ENCODE peak calls at places on chromosome 16, in six cellular contexts. K is neural progenitor cell, D is tibial nerve, W is testis, A is HCT116, X is IMR-90. O is an unnamed sample.

GRCh38 chr16:75263963-75264445 is 12.6 kb upstream of the BCAR1 start:
- DNase-seq in X (no peak), K (no peak), D (no peak), W (peak; percentile 75), A (no peak), O (no peak)

GRCh38 chr16:74862743-74863244 is 88.2 kb upstream of the FA2H start:
- DNase-seq in W (no peak), D (no peak), X (peak; percentile 47), K (peak; percentile 64), A (peak; percentile 46), O (peak; percentile 78)

GRCh38 chr16:81630632-81631026 is 148.5 kb upstream of the PLCG2 start:
- DNase-seq in X (no peak), K (peak; percentile 93), A (no peak), W (no peak), D (no peak), O (no peak)

GRCh38 chr16:88651989-88652762 is 1.3 kb upstream of the CYBA start:
- DNase-seq in K (no peak), D (no peak), A (no peak), W (no peak), X (no peak), O (no peak)

GRCh38 chr16:57770361-57770760 is 31.9 kb downstream of the KIFC3 start:
- DNase-seq in W (no peak), D (no peak), K (no peak), A (no peak), X (no peak), O (no peak)

GRCh38 chr16:66272461-66272860 is 94.0 kb upstream of the CDH5 start:
- DNase-seq in K (no peak), X (no peak), D (no peak), W (no peak), A (no peak), O (no peak)

GRCh38 chr16:81627729-81628128 is 151.4 kb upstream of the PLCG2 start:
- DNase-seq in X (no peak), K (no peak), A (no peak), W (no peak), D (no peak), O (no peak)

GRCh38 chr16:8683640-8684039 is 9.2 kb downstream of the ABAT start:
- DNase-seq in D (no peak), K (no peak), X (no peak), A (no peak), W (no peak), O (no peak)

GRCh38 chr16:85168732-85169256 is 56.5 kb upstream of the CIBAR2 start:
- DNase-seq in K (peak; percentile 86), A (no peak), X (peak; percentile 52), W (peak; percentile 81), D (peak; percentile 60), O (peak; percentile 63)

GRCh38 chr16:4152267-4152666 is 36.0 kb upstream of the ADCY9 start:
- DNase-seq in K (no peak), W (no peak), X (no peak), A (no peak), D (no peak), O (no peak)

GRCh38 chr16:85393674-85394510 is 219.2 kb upstream of the GSE1 start:
- DNase-seq in A (no peak), K (peak; percentile 88), X (peak; percentile 40), W (peak; percentile 53), D (peak; percentile 31), O (peak; percentile 54)

GRCh38 chr16:81405702-81406113 is 38.9 kb upstream of the CMIP start:
- DNase-seq in K (no peak), A (peak; percentile 99), W (no peak), D (no peak), X (peak; percentile 92), O (peak; percentile 93)

GRCh38 chr16:79758615-79759346 is 158.2 kb upstream of the MAF start:
- DNase-seq in X (no peak), A (no peak), W (no peak), K (no peak), D (no peak), O (no peak)

GRCh38 chr16:64615647-64616280 is 506.1 kb downstream of the CDH11 start:
- DNase-seq in K (peak; percentile 78), X (peak; percentile 1), W (no peak), D (no peak), A (no peak), O (no peak)

GRCh38 chr16:57623251-57624043 is 5.0 kb upstream of the ADGRG1 start:
- DNase-seq in W (peak; percentile 95), K (peak; percentile 46), D (peak; percentile 49), A (peak; percentile 55), X (peak; percentile 52), O (no peak)

GRCh38 chr16:12318661-12319463 is 342.3 kb downstream of the SNX29 start:
- DNase-seq in X (peak; percentile 24), A (no peak), W (no peak), K (no peak), D (no peak), O (no peak)

GRCh38 chr16:15466886-15467781 is 32.7 kb downstream of the BMERB1 start:
- DNase-seq in K (no peak), A (no peak), X (no peak), D (no peak), W (no peak), O (no peak)

GRCh38 chr16:86224629-86225028 is 285.7 kb upstream of the FOXF1 start:
- DNase-seq in A (no peak), W (no peak), D (no peak), X (no peak), K (no peak), O (no peak)

GRCh38 chr16:74107795-74108610 is 188.6 kb upstream of the PSMD7 start:
- DNase-seq in X (peak; percentile 2), W (peak; percentile 41), D (no peak), A (peak; percentile 58), K (peak; percentile 71), O (peak; percentile 76)

GRCh38 chr16:48605518-48606110 is 4.4 kb downstream of the N4BP1 start:
- DNase-seq in W (no peak), A (no peak), K (no peak), D (no peak), X (no peak), O (no peak)

GRCh38 chr16:61791465-61791864 is 244.8 kb downstream of the CDH8 start:
- DNase-seq in X (no peak), W (no peak), A (no peak), K (no peak), D (no peak), O (no peak)

GRCh38 chr16:65789148-65789545 is 577.3 kb upstream of the CDH5 start:
- DNase-seq in W (no peak), A (no peak), D (no peak), K (no peak), X (no peak), O (no peak)

GRCh38 chr16:65660390-65660789 is 538.5 kb upstream of the CDH11 start:
- DNase-seq in A (no peak), D (no peak), K (no peak), X (peak; percentile 54), W (no peak), O (no peak)

GRCh38 chr16:66293207-66293735 is 73.2 kb upstream of the CDH5 start:
- DNase-seq in W (no peak), K (no peak), D (no peak), X (no peak), A (no peak), O (peak; percentile 25)

GRCh38 chr16:48409839-48410610 is 24.8 kb upstream of the SIAH1 start:
- DNase-seq in K (no peak), X (peak; percentile 96), W (peak; percentile 18), A (no peak), D (no peak), O (peak; percentile 81)

GRCh38 chr16:28580726-28581315 is 16.0 kb downstream of the SULT1A2 start:
- DNase-seq in W (no peak), K (no peak), A (no peak), D (no peak), X (no peak), O (no peak)
- H3K36me3 ChIP-seq in W (no peaks in the 10 kb centered on the region), K (no peaks in the 10 kb centered on the region), A (no peaks in the 10 kb centered on the region), D (no peaks in the 10 kb centered on the region), X (peaks cover 10% of the 10 kb centered on the region), O (no peaks in the 10 kb centered on the region)

GRCh38 chr16:63037761-63038562 is 1001.7 kb upstream of the CDH8 start:
- DNase-seq in K (no peak), W (no peak), A (no peak), D (no peak), X (no peak), O (no peak)

DNA sequence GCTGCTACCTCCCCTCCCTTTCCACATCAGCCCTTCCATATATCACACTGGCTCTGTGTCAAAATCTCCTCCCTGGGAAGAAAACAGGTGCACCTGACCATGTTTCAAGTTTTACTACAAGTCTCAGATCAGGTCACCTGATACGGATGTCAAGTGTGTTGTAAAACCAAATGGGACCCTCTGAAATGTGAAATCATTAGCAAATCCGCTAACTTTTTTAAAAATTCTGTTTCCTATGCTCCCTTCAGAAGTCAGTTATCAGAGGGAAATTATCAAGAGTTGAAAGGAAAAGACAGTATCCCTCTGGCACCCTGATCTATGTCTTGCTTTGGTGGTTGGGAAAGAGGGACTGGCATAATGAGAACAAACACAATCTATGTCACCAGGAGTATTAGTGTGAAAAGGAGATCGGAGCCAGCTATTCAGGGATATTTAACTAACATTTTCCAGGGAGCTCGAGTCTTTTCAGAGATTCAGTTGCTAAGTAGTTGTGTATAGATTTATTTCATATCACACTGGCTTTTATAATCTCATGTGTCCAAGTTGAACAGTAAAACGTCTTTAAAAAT is 1002.4 kb upstream of the CDH8 start:
- DNase-seq in A (no peak), D (no peak), K (no peak), W (no peak), X (no peak), O (no peak)
- H3K9me3 ChIP-seq in A (no peaks in the 10 kb centered on the region), D (no peaks in the 10 kb centered on the region), K (no peaks in the 10 kb centered on the region), W (no peaks in the 10 kb centered on the region), X (peaks cover 7% of the 10 kb centered on the region), O (no peaks in the 10 kb centered on the region)

DNA sequence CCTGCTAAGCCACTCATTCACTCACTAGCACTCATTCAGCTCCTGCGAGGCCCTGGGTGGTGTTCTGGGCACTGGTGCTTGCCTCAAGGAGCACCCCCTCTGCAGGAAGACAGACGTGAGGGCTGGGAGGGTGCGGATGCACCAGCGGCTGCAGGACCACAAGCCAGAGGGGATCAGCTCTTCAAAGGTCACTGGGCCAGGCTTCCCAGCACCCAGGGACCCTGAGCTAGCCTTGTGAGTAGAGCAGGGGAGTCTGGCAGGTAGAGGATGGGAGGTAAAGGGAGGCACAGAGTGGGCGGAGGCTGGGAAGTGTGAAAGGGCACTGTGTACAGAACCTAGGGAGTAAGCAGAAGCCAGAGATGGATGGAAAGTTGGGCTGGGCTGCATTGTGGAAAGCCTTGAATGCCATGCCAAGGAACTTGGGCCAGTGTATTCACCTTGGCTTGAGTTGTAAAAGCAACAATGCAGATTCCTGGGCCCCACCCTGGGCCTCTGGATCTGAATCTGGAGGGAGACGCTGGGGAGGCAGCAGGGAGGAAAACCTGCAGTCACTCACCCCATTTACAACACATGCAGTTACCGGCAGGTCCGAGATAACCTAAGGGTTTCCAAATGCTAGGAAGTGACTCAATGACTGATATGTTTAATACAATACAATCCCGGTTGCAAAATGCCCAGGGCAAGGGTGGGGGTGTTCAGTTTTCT is 1.7 kb downstream of the IL4R start:
- DNase-seq in A (peak; percentile 43), W (no peak), D (no peak), K (peak; percentile 43), X (peak; percentile 65), O (peak; percentile 50)
- TF ChIP-seq CTCF in A (no peak), W (no peak), D (no peak), K (no peak), X (no peak), O (no peak)

GRCh38 chr16:30603945-30604315 is 6.3 kb downstream of the ZNF689 start:
- DNase-seq in X (no peak), D (no peak), A (no peak), K (no peak), W (no peak), O (no peak)
- H3K36me3 ChIP-seq in X (peaks cover 25% of the 10 kb centered on the region), D (peaks cover 13% of the 10 kb centered on the region), A (peaks cover 12% of the 10 kb centered on the region), K (no peaks in the 10 kb centered on the region), W (no peaks in the 10 kb centered on the region), O (no peaks in the 10 kb centered on the region)